ENCODE peak calls at places on chromosomes 4 and X, in ten cellular contexts. Y, M, R, C, Z, J, Q, G, U and E are unnamed samples.
A peak's percentile ranks its signal among the peaks of the same experiment; 100 is the strongest.

GRCh38 chr4:145956288-145956890 is 17.8 kb upstream of the ZNF827 start:
- DNase-seq in Q (no peak), J (peak; percentile 40), Z (no peak), R (no peak), C (no peak), M (no peak), G (peak; percentile 64), Y (no peak), U (no peak), E (no peak)

GRCh38 chr4:95672811-95673210 is 124.0 kb upstream of the UNC5C start:
- DNase-seq in Z (no peak), C (no peak), Q (no peak), R (no peak), Y (no peak), G (no peak), J (no peak), U (no peak), M (no peak), E (no peak)

GRCh38 chrX:642436-643210 is 12.0 kb downstream of the SHOX start:
- DNase-seq in U (no peak), M (peak; percentile 70), C (no peak), Q (no peak), Y (no peak), J (no peak), Z (no peak), R (no peak), G (no peak), E (no peak)

GRCh38 chr4:177051473-177052060 is 258.1 kb upstream of the NEIL3 start:
- DNase-seq in R (no peak), C (no peak), M (no peak), G (peak; percentile 56), J (peak; percentile 9), U (no peak), Q (no peak), Y (no peak), Z (peak; percentile 33), E (peak; percentile 19)

GRCh38 chr4:77175201-77175610 is 18.2 kb downstream of the CCNG2 start:
- DNase-seq in J (no peak), R (no peak), M (no peak), G (no peak), Y (no peak), Q (no peak), C (no peak), U (no peak), Z (no peak), E (no peak)

GRCh38 chr4:14180983-14181601 is 553.6 kb upstream of the BOD1L1 start:
- DNase-seq in J (peak; percentile 14), M (no peak), G (peak; percentile 20), R (no peak), C (no peak), Y (no peak), Q (no peak), U (peak; percentile 9), Z (no peak), E (peak; percentile 53)

GRCh38 chrX:136209016-136209738 is 42.0 kb downstream of the MAP7D3 start:
- DNase-seq in C (peak; percentile 59), Y (no peak), Q (peak; percentile 72), J (peak; percentile 56), G (peak; percentile 34), Z (no peak), R (peak; percentile 69), M (no peak), U (no peak), E (peak; percentile 12)

GRCh38 chrX:17632942-17633341 is 104.4 kb upstream of the SCML1 start:
- DNase-seq in Z (no peak), R (no peak), C (no peak), Q (no peak), U (no peak), G (no peak), M (no peak), J (peak; percentile 5), Y (no peak), E (no peak)

GRCh38 chr4:154349829-154350228 is 141.8 kb downstream of the DCHS2 start:
- DNase-seq in C (no peak), G (peak; percentile 46), M (no peak), U (no peak), Y (no peak), R (no peak), J (no peak), Q (no peak), Z (no peak), E (no peak)

GRCh38 chr4:120209706-120210105 is 143.1 kb upstream of the MAD2L1 start:
- DNase-seq in Y (no peak), Q (no peak), J (no peak), Z (no peak), M (no peak), G (no peak), C (no peak), R (no peak), U (no peak), E (no peak)

GRCh38 chr4:87049508-87049907 is 114.7 kb downstream of the AFF1 start:
- DNase-seq in J (no peak), M (no peak), Q (no peak), G (no peak), R (no peak), Y (no peak), Z (no peak), C (no peak), U (no peak), E (no peak)
- H3K4me1 ChIP-seq in J (peaks cover 3% of the 10 kb centered on the region), M (peaks cover 67% of the 10 kb centered on the region), Q (peaks cover 62% of the 10 kb centered on the region), G (peaks cover 9% of the 10 kb centered on the region), R (peaks cover 39% of the 10 kb centered on the region), Y (peaks cover 10% of the 10 kb centered on the region), Z (peaks cover 2% of the 10 kb centered on the region), C (peaks cover 14% of the 10 kb centered on the region), U (peaks cover 18% of the 10 kb centered on the region), E (peaks cover 9% of the 10 kb centered on the region)

GRCh38 chrX:74431807-74432206 is 10.5 kb downstream of the SLC16A2 start:
- DNase-seq in M (no peak), J (no peak), Y (no peak), R (no peak), Z (no peak), Q (no peak), G (no peak), C (no peak), U (no peak), E (no peak)

GRCh38 chrX:74437530-74437929 is 16.2 kb downstream of the SLC16A2 start:
- DNase-seq in Z (no peak), G (no peak), M (no peak), U (peak; percentile 4), J (no peak), R (no peak), Q (no peak), C (no peak), Y (no peak), E (peak; percentile 47)

GRCh38 chrX:74438771-74439170 is 17.5 kb downstream of the SLC16A2 start:
- DNase-seq in U (no peak), Y (no peak), C (no peak), G (no peak), J (no peak), Z (no peak), Q (no peak), R (no peak), M (no peak), E (no peak)

GRCh38 chrX:74434336-74434735 is 13.0 kb downstream of the SLC16A2 start:
- DNase-seq in U (no peak), Q (no peak), C (no peak), G (no peak), J (no peak), Z (no peak), M (no peak), R (no peak), Y (no peak), E (no peak)
- TF ChIP-seq CTCF in U (no peak), Q (no peak), C (no peak), G (no peak), J (no peak), Z (no peak), M (no peak), R (no peak), Y (no peak), E (no peak)

GRCh38 chr4:2867758-2868491 is 24.3 kb downstream of the ADD1 start:
- DNase-seq in M (no peak), Y (no peak), G (peak; percentile 34), U (no peak), C (no peak), J (peak; percentile 47), Q (no peak), R (peak; percentile 61), Z (no peak), E (no peak)
- H3K4me1 ChIP-seq in M (peaks cover 81% of the 10 kb centered on the region), Y (peaks cover 14% of the 10 kb centered on the region), G (peaks cover 62% of the 10 kb centered on the region), U (peaks cover 12% of the 10 kb centered on the region), C (peaks cover 66% of the 10 kb centered on the region), J (peaks cover 27% of the 10 kb centered on the region), Q (peaks cover 78% of the 10 kb centered on the region), R (peaks cover 36% of the 10 kb centered on the region), Z (no peaks in the 10 kb centered on the region), E (peaks cover 69% of the 10 kb centered on the region)

GRCh38 chrX:152641996-152642395 is 4.3 kb downstream of the GABRQ start:
- DNase-seq in R (no peak), J (peak; percentile 1), Y (no peak), G (peak; percentile 13), Z (no peak), M (peak; percentile 81), C (no peak), Q (no peak), U (no peak), E (peak; percentile 2)
- TF ChIP-seq CTCF in R (no peak), J (no peak), Y (no peak), G (peak; percentile 15), Z (peak; percentile 30), M (no peak), C (no peak), Q (no peak), U (no peak), E (no peak)

GRCh38 chr4:113674251-113674650 is 87.3 kb downstream of the CAMK2D start:
- DNase-seq in Z (no peak), J (no peak), R (no peak), Q (no peak), G (no peak), C (no peak), U (peak; percentile 9), Y (no peak), M (no peak), E (no peak)
- H3K4me1 ChIP-seq in Z (peaks cover 11% of the 10 kb centered on the region), J (peaks cover 14% of the 10 kb centered on the region), R (peaks cover 6% of the 10 kb centered on the region), Q (peaks cover 24% of the 10 kb centered on the region), G (peaks cover 11% of the 10 kb centered on the region), C (peaks cover 15% of the 10 kb centered on the region), U (no peaks in the 10 kb centered on the region), Y (peaks cover 11% of the 10 kb centered on the region), M (peaks cover 12% of the 10 kb centered on the region), E (peaks cover 13% of the 10 kb centered on the region)